ENCODE peak calls at places on chromosomes 2 and 18, in five cellular contexts. S is neural crest cell, D is esophagus squamous epithelium, F is T-cell, B is A549. R is an unnamed sample.
A peak's percentile ranks its signal among the peaks of the same experiment; 100 is the strongest.

GRCh38 chr2:134537702-134538101 is 181.1 kb downstream of the TMEM163 start:
- DNase-seq in S (no peak), D (no peak), F (no peak), B (no peak), R (no peak)

GRCh38 chr2:157789161-157789720 is 86.9 kb downstream of the ACVR1 start:
- DNase-seq in S (no peak), D (no peak), F (no peak), B (no peak), R (peak; percentile 32)

GRCh38 chr18:57797209-57797651 is 5.9 kb downstream of the ATP8B1 start:
- DNase-seq in S (no peak), D (no peak), F (no peak), B (no peak), R (no peak)

GRCh38 chr2:150120271-150120950 is 367.1 kb downstream of the RND3 start:
- DNase-seq in S (no peak), D (no peak), F (no peak), B (no peak), R (no peak)

GRCh38 chr2:172555522-172556283 is at the start of gene PDK1:
- DNase-seq in S (peak; percentile 77), D (peak; percentile 68), F (peak; percentile 85), B (peak; percentile 87), R (peak; percentile 91)

GRCh38 chr2:225512873-225513580 is 113.5 kb downstream of the NYAP2 start:
- DNase-seq in S (no peak), D (no peak), F (no peak), B (peak; percentile 53), R (no peak)

GRCh38 chr2:9310827-9311226 is 104.2 kb downstream of the ASAP2 start:
- DNase-seq in S (no peak), D (no peak), F (no peak), B (no peak), R (no peak)

GRCh38 chr18:61666876-61667590 is 225.8 kb downstream of the RNF152 start:
- DNase-seq in S (no peak), D (no peak), F (no peak), B (no peak), R (no peak)

GRCh38 chr2:196166876-196167275 is 4.5 kb downstream of the STK17B start:
- DNase-seq in S (no peak), D (no peak), F (no peak), B (no peak), R (no peak)

GRCh38 chr2:119231975-119232665 is 8.5 kb downstream of the STEAP3 start:
- DNase-seq in S (no peak), D (no peak), F (no peak), B (no peak), R (no peak)

GRCh38 chr2:162092656-162093556 is 18.9 kb upstream of the DPP4 start:
- DNase-seq in S (no peak), D (no peak), F (no peak), B (peak; percentile 20), R (peak; percentile 22)

GRCh38 chr2:70570041-70570661 is 16.5 kb upstream of the TGFA start:
- DNase-seq in S (no peak), D (no peak), F (no peak), B (peak; percentile 66), R (no peak)

GRCh38 chr2:88639865-88640264 is 12.6 kb upstream of the EIF2AK3 start:
- DNase-seq in S (no peak), D (no peak), F (no peak), B (no peak), R (no peak)

GRCh38 chr2:119349289-119349688 is 17.3 kb downstream of the C2orf76 start:
- DNase-seq in S (no peak), D (no peak), F (no peak), B (no peak), R (no peak)

GRCh38 chr18:51575171-51575570 is 377.7 kb upstream of the MEX3C start:
- DNase-seq in S (no peak), D (no peak), F (no peak), B (no peak), R (no peak)

GRCh38 chr2:162390801-162391200 is 46.9 kb downstream of the GCA start:
- DNase-seq in S (no peak), D (no peak), F (no peak), B (no peak), R (no peak)

GRCh38 chr18:63470751-63471150 is 6.0 kb upstream of the SERPINB5 start:
- DNase-seq in S (no peak), D (no peak), F (no peak), B (no peak), R (no peak)

GRCh38 chr2:55159037-55159651 is 72.9 kb downstream of the CLHC1 start:
- DNase-seq in S (no peak), D (no peak), F (no peak), B (no peak), R (peak; percentile 65)

GRCh38 chr2:172307800-172308199 is 119.6 kb upstream of the ITGA6 start:
- DNase-seq in S (no peak), D (no peak), F (no peak), B (no peak), R (peak; percentile 56)

GRCh38 chr2:222689322-222689721 is 17.9 kb downstream of the MOGAT1 start:
- DNase-seq in S (no peak), D (no peak), F (no peak), B (no peak), R (no peak)

GRCh38 chr2:225020157-225020864 is 22.0 kb downstream of the DOCK10 start:
- DNase-seq in S (no peak), D (no peak), F (no peak), B (no peak), R (no peak)

GRCh38 chr2:3208591-3208990 is 169.0 kb downstream of the EIPR1 start:
- DNase-seq in S (no peak), D (no peak), F (no peak), B (no peak), R (no peak)

GRCh38 chr2:147649963-147650362 is 194.9 kb upstream of the ACVR2A start:
- DNase-seq in S (no peak), D (no peak), F (no peak), B (no peak), R (no peak)

GRCh38 chr2:120525056-120526046 is 179.4 kb downstream of the INHBB start:
- DNase-seq in S (no peak), D (no peak), F (no peak), B (peak; percentile 36), R (peak; percentile 38)

GRCh38 chr2:176129013-176129796 is at the start of gene HOXD8:
- DNase-seq in S (peak; percentile 48), D (no peak), F (no peak), B (peak; percentile 85), R (peak; percentile 43)

GRCh38 chr2:42359304-42359749 is 1.7 kb downstream of the COX7A2L start:
- DNase-seq in S (no peak), D (no peak), F (no peak), B (no peak), R (no peak)

GRCh38 chr2:240570531-240571313 is 2.4 kb downstream of the RNPEPL1 start:
- DNase-seq in S (no peak), D (no peak), F (no peak), B (no peak), R (no peak)

GRCh38 chr18:1002653-1003178 is 98.0 kb downstream of the ADCYAP1 start:
- DNase-seq in S (no peak), D (no peak), F (no peak), B (no peak), R (no peak)

GRCh38 chr2:56531668-56532420 is 348.1 kb downstream of the CCDC85A start:
- DNase-seq in S (no peak), D (no peak), F (no peak), B (no peak), R (no peak)

GRCh38 chr2:25521665-25522387 is 151.6 kb downstream of the DTNB start:
- DNase-seq in S (no peak), D (no peak), F (peak; percentile 30), B (peak; percentile 76), R (peak; percentile 46)

R was measured in heart right ventricle.